ENCODE peak calls at places on chromosomes 4 and X, in eight cellular contexts. X is HCT116, Z is prostate gland, R is endothelial cell of umbilical vein, F is HepG2, W is transverse colon, Y is spleen, P is SK-N-SH. T is an unnamed sample.

GRCh38 chr4:167052631-167053085 is 181.6 kb downstream of the SPOCK3 start:
- DNase-seq in X (no peak), Z (no peak), R (no peak), F (no peak), W (no peak), Y (no peak), P (no peak), T (no peak)

GRCh38 chr4:65170768-65171514 is 499.3 kb downstream of the EPHA5 start:
- DNase-seq in X (no peak), Z (no peak), R (no peak), F (no peak), W (no peak), Y (no peak), P (no peak), T (no peak)

GRCh38 chr4:5003372-5003857 is 15.8 kb downstream of the CYTL1 start:
- DNase-seq in X (no peak), Z (no peak), R (no peak), F (no peak), W (no peak), Y (no peak), P (no peak), T (peak; percentile 9)

GRCh38 chr4:38663021-38663800 is 788 bp upstream of the KLF3 start:
- DNase-seq in X (no peak), Z (no peak), R (peak; percentile 75), F (no peak), W (no peak), Y (no peak), P (no peak), T (peak; percentile 34)

GRCh38 chrX:10208953-10209352 is 52.2 kb downstream of the CLCN4 start:
- DNase-seq in X (no peak), Z (no peak), R (no peak), F (no peak), W (no peak), Y (no peak), P (no peak), T (no peak)

GRCh38 chr4:110196871-110197420 is 1.5 kb downstream of the ELOVL6 start:
- DNase-seq in X (no peak), Z (peak; percentile 26), R (peak; percentile 55), F (no peak), W (peak; percentile 63), Y (no peak), P (peak; percentile 75), T (peak; percentile 50)

GRCh38 chr4:188778880-188779279 is 639.6 kb downstream of the TRIML1 start:
- DNase-seq in X (no peak), Z (no peak), R (no peak), F (no peak), W (no peak), Y (no peak), P (no peak), T (no peak)

GRCh38 chr4:147539959-147540358 is 59.1 kb downstream of the EDNRA start:
- DNase-seq in X (no peak), Z (no peak), R (no peak), F (no peak), W (no peak), Y (no peak), P (no peak), T (no peak)

GRCh38 chr4:15794905-15795304 is 16.8 kb downstream of the CD38 start:
- DNase-seq in X (no peak), Z (no peak), R (peak; percentile 34), F (no peak), W (no peak), Y (no peak), P (no peak), T (no peak)

GRCh38 chr4:118281611-118282442 is 71.0 kb downstream of the PRSS12 start:
- DNase-seq in X (no peak), Z (no peak), R (peak; percentile 19), F (peak; percentile 18), W (no peak), Y (peak; percentile 72), P (no peak), T (no peak)

GRCh38 chr4:30716158-30716557 is 4.0 kb upstream of the PCDH7 start:
- DNase-seq in X (peak; percentile 72), Z (no peak), R (peak; percentile 63), F (peak; percentile 2), W (no peak), Y (no peak), P (peak; percentile 40), T (no peak)

GRCh38 chr4:145099653-145100052 is 1.5 kb downstream of the ABCE1 start:
- DNase-seq in X (no peak), Z (no peak), R (peak; percentile 52), F (peak; percentile 19), W (no peak), Y (no peak), P (no peak), T (no peak)

GRCh38 chrX:2474280-2474962 is 26.4 kb downstream of the DHRSX start:
- DNase-seq in X (peak; percentile 94), Z (no peak), R (no peak), F (no peak), W (no peak), Y (peak; percentile 12), P (no peak), T (no peak)

GRCh38 chrX:69109706-69110635 is 55.3 kb downstream of the PJA1 start:
- DNase-seq in X (peak; percentile 28), Z (peak; percentile 46), R (no peak), F (no peak), W (no peak), Y (no peak), P (no peak), T (no peak)

GRCh38 chrX:134782796-134783195 is 124.5 kb upstream of the PLAC1 start:
- DNase-seq in X (no peak), Z (no peak), R (peak; percentile 54), F (no peak), W (no peak), Y (no peak), P (peak; percentile 23), T (no peak)

GRCh38 chr4:169115897-169116254 is 105.8 kb upstream of the CBR4 start:
- DNase-seq in X (peak; percentile 89), Z (no peak), R (peak; percentile 95), F (no peak), W (peak; percentile 19), Y (no peak), P (no peak), T (peak; percentile 64)

GRCh38 chr4:23815351-23815750 is 74.5 kb downstream of the PPARGC1A start:
- DNase-seq in X (no peak), Z (no peak), R (no peak), F (no peak), W (no peak), Y (no peak), P (no peak), T (no peak)

GRCh38 chr4:23818097-23818648 is 71.7 kb downstream of the PPARGC1A start:
- DNase-seq in X (no peak), Z (no peak), R (no peak), F (no peak), W (peak; percentile 8), Y (no peak), P (no peak), T (no peak)

GRCh38 chr4:23814606-23815005 is 75.2 kb downstream of the PPARGC1A start:
- DNase-seq in X (no peak), Z (no peak), R (no peak), F (no peak), W (no peak), Y (no peak), P (no peak), T (no peak)

GRCh38 chr4:23822181-23822580 is 67.7 kb downstream of the PPARGC1A start:
- DNase-seq in X (no peak), Z (no peak), R (no peak), F (no peak), W (no peak), Y (no peak), P (no peak), T (no peak)

GRCh38 chr4:23819041-23819511 is 70.8 kb downstream of the PPARGC1A start:
- DNase-seq in X (no peak), Z (no peak), R (no peak), F (no peak), W (no peak), Y (no peak), P (no peak), T (no peak)
- TF ChIP-seq POLR2AphosphoS5 in X (no peak), Z (no peak), R (no peak), F (no peak), W (no peak), Y (no peak), P (no peak), T (no peak)

GRCh38 chr4:88244821-88245579 is 39.4 kb downstream of the PPM1K start:
- DNase-seq in X (no peak), Z (no peak), R (no peak), F (no peak), W (peak; percentile 15), Y (peak; percentile 89), P (no peak), T (no peak)
- H3K4me3 ChIP-seq in X (no peak overlapping the region), Z (no peak overlapping the region), R (no peak overlapping the region), F (no peak overlapping the region), W (no peak overlapping the region), Y (no peak overlapping the region), P (no peak overlapping the region), T (no peak overlapping the region)

DNA sequence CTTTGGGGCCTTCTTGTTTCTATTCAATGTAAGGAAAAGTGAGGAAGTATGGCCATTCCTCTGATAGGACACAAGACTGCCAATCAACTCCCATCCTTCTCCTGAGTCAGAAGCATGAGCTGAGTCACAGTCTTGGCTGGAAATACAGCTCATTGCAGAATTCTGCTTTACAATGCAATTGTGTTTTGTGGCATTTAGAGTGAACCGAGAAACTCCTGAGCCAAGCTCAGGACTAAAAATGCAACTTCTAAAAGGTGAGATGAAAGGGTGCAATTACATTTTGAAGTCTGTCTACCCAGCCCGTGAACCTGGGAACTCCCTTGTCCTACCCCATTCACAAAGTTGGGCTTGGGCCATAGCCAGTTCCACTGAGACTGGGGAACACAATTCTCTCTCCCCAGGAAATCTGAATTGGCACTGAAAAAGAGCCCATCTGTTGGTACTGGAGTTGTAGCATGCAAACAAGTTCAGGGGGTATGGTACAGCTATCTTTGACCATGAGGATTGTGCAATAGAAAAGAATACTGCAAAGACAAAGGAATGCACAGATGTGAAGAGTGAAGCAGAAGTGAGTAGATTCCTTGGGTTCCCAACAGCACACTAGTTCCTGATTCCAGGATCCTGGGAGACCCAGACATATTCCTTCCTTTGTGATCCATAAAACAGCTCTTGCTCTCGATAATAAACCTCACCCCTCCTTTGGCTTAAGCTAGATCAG is 43.1 kb upstream of the CTAG2 start:
- DNase-seq in X (no peak), Z (no peak), R (peak; percentile 3), F (no peak), W (no peak), Y (no peak), P (no peak), T (no peak)
- TF ChIP-seq CTCF in X (no peak), Z (no peak), R (no peak), F (no peak), W (no peak), Y (no peak), P (no peak), T (no peak)

DNA sequence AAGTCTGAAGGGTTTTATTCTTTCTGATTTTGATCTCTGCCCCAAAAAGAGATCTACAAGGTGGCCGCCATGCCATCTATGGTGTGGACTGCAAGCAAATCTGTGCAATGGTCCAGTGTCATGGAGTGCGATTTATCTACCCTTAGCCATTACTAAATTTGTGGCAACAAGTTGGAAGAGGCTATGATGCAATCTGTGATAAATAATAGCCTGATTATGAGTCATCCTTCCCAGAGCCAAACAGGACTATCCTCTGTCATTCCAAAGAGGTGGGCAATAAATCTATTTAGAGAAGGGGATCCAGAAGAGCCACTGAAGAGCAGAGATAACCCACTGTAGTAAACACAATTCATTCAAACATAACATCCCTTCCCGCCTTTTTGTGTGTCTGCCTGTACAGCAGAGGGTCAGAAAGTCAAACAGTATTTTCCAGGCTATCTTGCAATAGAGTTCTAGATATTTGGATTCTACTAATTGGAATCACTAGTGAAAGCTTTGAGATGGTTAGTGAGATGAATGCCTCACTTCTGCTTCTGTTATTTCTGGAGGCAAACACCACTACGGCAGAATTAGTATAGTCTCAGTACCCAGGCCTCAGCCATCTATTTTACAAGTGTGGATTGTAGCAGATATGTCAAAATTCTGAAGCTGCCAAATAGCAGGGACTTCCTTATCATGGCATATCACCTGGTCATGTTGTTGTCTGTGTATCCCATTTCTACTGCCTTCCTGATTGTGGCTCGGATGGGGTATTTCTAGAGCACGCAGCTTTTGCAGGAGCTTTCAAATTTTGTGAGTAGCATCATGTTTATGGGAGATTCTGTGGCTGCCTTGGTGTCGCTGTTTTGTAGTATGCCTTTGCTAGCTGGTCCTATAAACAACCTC is 192.0 kb downstream of the SMIM20 start:
- DNase-seq in X (peak; percentile 28), Z (no peak), R (no peak), F (no peak), W (no peak), Y (no peak), P (no peak), T (no peak)
- TF ChIP-seq POLR2AphosphoS5 in X (peak; percentile 26), Z (peak; percentile 47), R (no peak), F (no peak), W (peak; percentile 81), Y (no peak), P (no peak), T (no peak)

T was measured in stomach.